ENCODE peak calls at places on chromosomes 3 and 15, in seven cellular contexts. X is GM12878, Y is HCT116, A is SK-N-SH, U is K562, B is H1, D is HepG2. P is an unnamed sample.
A peak's percentile ranks its signal among the peaks of the same experiment; 100 is the strongest.

GRCh38 chr3:72324253-72324811 is 523.9 kb downstream of the SHQ1 start:
- DNase-seq in X (no peak), U (no peak), B (no peak), Y (no peak), D (no peak), A (no peak), P (no peak)

GRCh38 chr3:129581623-129582022 is 24.9 kb downstream of the PLXND1 start:
- DNase-seq in B (no peak), Y (no peak), X (no peak), U (no peak), A (no peak), D (no peak), P (no peak)

GRCh38 chr15:68791431-68792283 is 29.0 kb downstream of the ANP32A start:
- DNase-seq in Y (no peak), X (peak; percentile 87), D (no peak), U (no peak), B (no peak), A (no peak), P (no peak)

GRCh38 chr3:149401215-149401925 is 23.9 kb upstream of the TM4SF1 start:
- DNase-seq in B (no peak), Y (no peak), D (peak; percentile 97), U (no peak), A (no peak), X (no peak), P (peak; percentile 83)

GRCh38 chr15:55993804-55994539 is 560 bp upstream of the NEDD4 start:
- DNase-seq in A (peak; percentile 63), U (peak; percentile 36), X (no peak), B (peak; percentile 57), Y (peak; percentile 21), D (peak; percentile 24), P (no peak)

GRCh38 chr3:57983734-57984518 is 24.3 kb upstream of the FLNB start:
- DNase-seq in A (no peak), U (peak; percentile 31), D (peak; percentile 88), X (peak; percentile 96), B (no peak), Y (no peak), P (no peak)

GRCh38 chr3:127565711-127566110 is 24.8 kb downstream of the TPRA1 start:
- DNase-seq in U (peak; percentile 40), D (no peak), X (no peak), A (no peak), B (no peak), Y (no peak), P (no peak)

GRCh38 chr3:57755368-57756021 is 614 bp upstream of the SLMAP start:
- DNase-seq in Y (peak; percentile 68), D (peak; percentile 45), A (peak; percentile 73), U (peak; percentile 51), X (no peak), B (no peak), P (no peak)

GRCh38 chr3:37676885-37677284 is 184.8 kb upstream of the CTDSPL start:
- DNase-seq in U (no peak), Y (no peak), B (no peak), A (no peak), X (no peak), D (no peak), P (no peak)

GRCh38 chr3:142275856-142276255 is 50.5 kb upstream of the GK5 start:
- DNase-seq in X (no peak), U (no peak), B (no peak), A (no peak), Y (no peak), D (no peak), P (no peak)

GRCh38 chr3:144052275-144052674 is 80.7 kb downstream of the DIPK2A start:
- DNase-seq in D (no peak), B (no peak), X (no peak), A (no peak), Y (no peak), U (no peak), P (no peak)

GRCh38 chr3:138591392-138591791 is 2.7 kb downstream of the CEP70 start:
- DNase-seq in X (no peak), A (no peak), Y (no peak), B (no peak), D (no peak), U (no peak), P (no peak)

GRCh38 chr3:41997702-41998551 is 36.0 kb upstream of the ULK4 start:
- DNase-seq in U (peak; percentile 41), B (peak; percentile 75), Y (no peak), X (no peak), D (no peak), A (no peak), P (no peak)

GRCh38 chr15:33789141-33789540 is 179.2 kb upstream of the CHRM5 start:
- DNase-seq in D (no peak), U (no peak), Y (no peak), X (no peak), B (no peak), A (no peak), P (no peak)

GRCh38 chr3:194993896-194994295 is 277.1 kb downstream of the XXYLT1 start:
- DNase-seq in B (peak; percentile 27), Y (no peak), D (no peak), A (no peak), X (no peak), U (no peak), P (no peak)

GRCh38 chr15:66840615-66841014 is 138.6 kb downstream of the SMAD6 start:
- DNase-seq in D (no peak), Y (no peak), B (no peak), U (no peak), A (no peak), X (no peak), P (no peak)

GRCh38 chr3:194133661-194134230 is 2.2 kb upstream of the HES1 start:
- DNase-seq in D (peak; percentile 87), X (no peak), B (peak; percentile 64), U (peak; percentile 52), A (no peak), Y (no peak), P (peak; percentile 78)

GRCh38 chr15:75195766-75196241 is 5.9 kb upstream of the C15orf39 start:
- DNase-seq in D (no peak), U (no peak), B (no peak), X (no peak), A (peak; percentile 75), Y (no peak), P (no peak)

GRCh38 chr3:4350789-4351163 is 47.6 kb downstream of the SETMAR start:
- DNase-seq in B (no peak), D (peak; percentile 53), X (peak; percentile 31), A (peak; percentile 64), U (peak; percentile 80), Y (peak; percentile 37), P (peak; percentile 79)

GRCh38 chr3:176663819-176664218 is 533.5 kb downstream of the TBL1XR1 start:
- DNase-seq in X (no peak), Y (peak; percentile 33), A (peak; percentile 29), B (no peak), D (peak; percentile 36), U (peak; percentile 18), P (peak; percentile 43)

GRCh38 chr3:50050361-50050760 is 38.4 kb upstream of the RBM5 start:
- DNase-seq in U (no peak), B (no peak), X (no peak), D (peak; percentile 34), A (no peak), Y (no peak), P (no peak)

GRCh38 chr15:57334257-57334656 is 42.0 kb upstream of the CGNL1 start:
- DNase-seq in B (no peak), A (no peak), D (no peak), Y (no peak), U (peak; percentile 65), X (no peak), P (no peak)

GRCh38 chr3:102074951-102075350 is 225.6 kb downstream of the NFKBIZ start:
- DNase-seq in X (no peak), D (no peak), A (no peak), U (no peak), B (no peak), Y (no peak), P (no peak)

GRCh38 chr3:33438284-33438668 is 1.9 kb downstream of the UBP1 start:
- DNase-seq in U (peak; percentile 51), Y (no peak), D (peak; percentile 19), A (no peak), X (no peak), B (no peak), P (no peak)

GRCh38 chr15:45276851-45277250 is 24.8 kb downstream of the SLC28A2 start:
- DNase-seq in B (no peak), A (peak; percentile 55), D (peak; percentile 50), X (peak; percentile 11), U (peak; percentile 16), Y (no peak), P (peak; percentile 71)

GRCh38 chr3:128932516-128933212 is 53.2 kb downstream of the ACAD9 start:
- DNase-seq in D (no peak), X (no peak), U (no peak), A (no peak), B (peak; percentile 33), Y (no peak), P (no peak)

GRCh38 chr15:38612159-38612863 is 47.7 kb upstream of the RASGRP1 start:
- DNase-seq in D (no peak), Y (no peak), U (no peak), X (no peak), A (no peak), B (no peak), P (no peak)

GRCh38 chr15:47959617-47960398 is 161.0 kb upstream of the SLC24A5 start:
- DNase-seq in Y (no peak), U (no peak), D (no peak), B (no peak), A (no peak), X (peak; percentile 13), P (no peak)

GRCh38 chr3:153599685-153600084 is 437.7 kb downstream of the RAP2B start:
- DNase-seq in X (no peak), Y (peak; percentile 54), D (peak; percentile 76), B (no peak), A (no peak), U (no peak), P (no peak)

GRCh38 chr15:71149645-71150557 is 34.6 kb downstream of the THSD4 start:
- DNase-seq in D (no peak), Y (no peak), U (no peak), A (no peak), B (no peak), X (no peak), P (no peak)
- TF ChIP-seq JUND in D (no peak), Y (no peak), U (no peak), A (no peak), B (no peak), X (no peak), P (no peak)

GRCh38 chr15:62749445-62749844 is 293.1 kb upstream of the TPM1 start:
- DNase-seq in Y (no peak), A (no peak), X (no peak), D (no peak), U (no peak), B (no peak), P (no peak)
- TF ChIP-seq JUND in Y (no peak), A (no peak), X (no peak), D (no peak), U (no peak), B (no peak), P (no peak)

DNA sequence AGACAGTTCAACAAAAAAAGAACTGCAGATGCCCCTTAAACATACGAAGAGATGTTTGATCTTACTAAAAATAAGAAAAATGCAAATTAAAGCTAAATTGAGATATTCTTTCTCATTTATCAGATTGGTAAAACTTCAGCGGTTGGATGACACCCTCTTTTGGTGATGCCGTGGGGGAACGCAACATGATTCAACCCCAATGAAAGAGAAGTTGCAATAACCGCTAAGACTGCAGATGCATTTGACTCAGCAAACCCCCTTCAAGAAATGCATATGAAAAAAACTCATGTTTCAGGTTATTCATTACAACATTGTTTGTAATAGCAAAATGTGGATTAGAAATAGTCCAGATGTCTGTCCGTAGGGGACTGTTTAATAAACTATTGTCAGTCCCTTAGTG is 3.6 kb downstream of the KLHL6 start:
- DNase-seq in A (no peak), Y (no peak), B (no peak), D (no peak), U (no peak), X (no peak), P (no peak)
- TF ChIP-seq JUND in A (no peak), Y (no peak), B (no peak), D (no peak), U (no peak), X (no peak), P (no peak)

GRCh38 chr3:186538779-186539178 is 5.4 kb downstream of the CRYGS start:
- DNase-seq in Y (no peak), A (no peak), B (no peak), U (no peak), X (peak; percentile 59), D (no peak), P (no peak)
- TF ChIP-seq JUND in Y (no peak), A (no peak), B (no peak), U (no peak), X (no peak), D (no peak), P (no peak)